ENCODE peak calls at places on chromosomes 3 and 15, in nine cellular contexts. Q, C, F, G, R, D, Z, X and J are unnamed samples.

GRCh38 chr3:16837602-16838001 is 47.2 kb upstream of the PLCL2 start:
- DNase-seq in Q (no peak), C (no peak), F (no peak), G (no peak), R (peak; percentile 61), D (no peak), Z (no peak), X (no peak), J (no peak)

GRCh38 chr3:149352556-149352955 is 19.1 kb upstream of the TM4SF18 start:
- DNase-seq in Q (peak; percentile 77), C (peak; percentile 54), F (peak; percentile 64), G (peak; percentile 48), R (peak; percentile 54), D (no peak), Z (peak; percentile 56), X (peak; percentile 53), J (no peak)

GRCh38 chr3:41574900-41575299 is 375.6 kb downstream of the CTNNB1 start:
- DNase-seq in Q (peak; percentile 13), C (no peak), F (no peak), G (no peak), R (no peak), D (no peak), Z (no peak), X (no peak), J (no peak)

GRCh38 chr3:134650431-134651346 is at the start of gene KY:
- DNase-seq in Q (peak; percentile 47), C (no peak), F (no peak), G (no peak), R (peak; percentile 70), D (peak; percentile 84), Z (peak; percentile 69), X (peak; percentile 59), J (no peak)

GRCh38 chr3:25038907-25039306 is 389.2 kb upstream of the RARB start:
- DNase-seq in Q (no peak), C (no peak), F (no peak), G (no peak), R (no peak), D (no peak), Z (no peak), X (no peak), J (no peak)

GRCh38 chr3:186217820-186218164 is 108.9 kb upstream of the ETV5 start:
- DNase-seq in Q (no peak), C (no peak), F (peak; percentile 74), G (no peak), R (no peak), D (no peak), Z (no peak), X (no peak), J (no peak)

GRCh38 chr3:123143669-123144411 is 57.9 kb upstream of the SEC22A start:
- DNase-seq in Q (no peak), C (no peak), F (no peak), G (peak; percentile 9), R (no peak), D (no peak), Z (no peak), X (peak; percentile 12), J (no peak)

GRCh38 chr3:57158813-57159678 is 6.1 kb downstream of the IL17RD start:
- DNase-seq in Q (no peak), C (no peak), F (no peak), G (no peak), R (no peak), D (no peak), Z (no peak), X (no peak), J (no peak)

GRCh38 chr3:24628523-24629258 is 134.0 kb upstream of the THRB start:
- DNase-seq in Q (no peak), C (no peak), F (no peak), G (no peak), R (no peak), D (no peak), Z (no peak), X (peak; percentile 8), J (no peak)

GRCh38 chr3:62940763-62941632 is 65.8 kb upstream of the CADPS start:
- DNase-seq in Q (no peak), C (no peak), F (no peak), G (no peak), R (no peak), D (no peak), Z (no peak), X (peak; percentile 62), J (no peak)

GRCh38 chr3:52495777-52496602 is 852 bp downstream of the STAB1 start:
- DNase-seq in Q (peak; percentile 52), C (no peak), F (no peak), G (peak; percentile 49), R (peak; percentile 65), D (no peak), Z (no peak), X (peak; percentile 62), J (no peak)

GRCh38 chr3:169147246-169148008 is 516.1 kb downstream of the MECOM start:
- DNase-seq in Q (peak; percentile 86), C (no peak), F (no peak), G (peak; percentile 47), R (peak; percentile 48), D (no peak), Z (peak; percentile 79), X (peak; percentile 57), J (peak; percentile 71)

GRCh38 chr15:60829416-60829815 is 350.5 kb upstream of the ICE2 start:
- DNase-seq in Q (no peak), C (no peak), F (no peak), G (peak; percentile 43), R (peak; percentile 53), D (no peak), Z (no peak), X (peak; percentile 93), J (no peak)

GRCh38 chr3:27312044-27312668 is 57.0 kb downstream of the NEK10 start:
- DNase-seq in Q (peak; percentile 81), C (no peak), F (peak; percentile 61), G (peak; percentile 81), R (no peak), D (no peak), Z (no peak), X (peak; percentile 77), J (no peak)

GRCh38 chr3:120438971-120439370 is 11.8 kb downstream of the FSTL1 start:
- DNase-seq in Q (peak; percentile 93), C (peak; percentile 55), F (no peak), G (peak; percentile 55), R (peak; percentile 83), D (peak; percentile 88), Z (no peak), X (peak; percentile 80), J (no peak)

GRCh38 chr3:197545111-197545510 is 10.7 kb downstream of the BDH1 start:
- DNase-seq in Q (no peak), C (no peak), F (no peak), G (no peak), R (no peak), D (no peak), Z (no peak), X (no peak), J (no peak)

GRCh38 chr15:66085128-66085527 is 168.4 kb downstream of the MEGF11 start:
- DNase-seq in Q (no peak), C (no peak), F (no peak), G (no peak), R (no peak), D (no peak), Z (no peak), X (no peak), J (no peak)
- TF ChIP-seq CTCF in Q (no peak), C (no peak), F (peak; percentile 45), G (no peak), R (no peak), D (peak; percentile 17), Z (peak; percentile 29), X (no peak), J (peak; percentile 62)

GRCh38 chr3:47276558-47276957 is 6.0 kb downstream of the KIF9 start:
- DNase-seq in Q (no peak), C (no peak), F (no peak), G (no peak), R (no peak), D (no peak), Z (no peak), X (no peak), J (no peak)

DNA sequence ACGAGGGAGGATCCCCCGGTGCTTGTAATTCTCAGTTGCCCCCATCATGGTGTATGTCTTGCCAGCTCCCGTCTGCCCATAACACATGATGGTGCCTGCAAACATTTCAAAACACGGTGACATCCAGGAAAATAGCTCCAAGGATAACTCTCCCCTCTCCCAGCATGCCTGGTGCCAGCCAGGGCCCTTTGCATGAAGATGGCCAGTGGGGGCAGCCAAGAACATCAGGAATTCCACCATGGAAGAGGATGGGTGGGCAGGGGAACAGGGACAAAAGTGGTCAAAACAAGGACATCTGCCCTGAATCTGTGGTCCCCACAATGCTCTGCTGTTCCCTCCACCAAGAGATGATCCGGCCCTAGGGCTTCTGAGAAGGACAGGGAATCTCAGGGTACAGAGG is 9.0 kb downstream of the KIF9 start:
- DNase-seq in Q (no peak), C (no peak), F (no peak), G (no peak), R (no peak), D (no peak), Z (no peak), X (no peak), J (no peak)
- TF ChIP-seq CTCF in Q (no peak), C (no peak), F (no peak), G (peak; percentile 29), R (no peak), D (no peak), Z (no peak), X (no peak), J (no peak)

DNA sequence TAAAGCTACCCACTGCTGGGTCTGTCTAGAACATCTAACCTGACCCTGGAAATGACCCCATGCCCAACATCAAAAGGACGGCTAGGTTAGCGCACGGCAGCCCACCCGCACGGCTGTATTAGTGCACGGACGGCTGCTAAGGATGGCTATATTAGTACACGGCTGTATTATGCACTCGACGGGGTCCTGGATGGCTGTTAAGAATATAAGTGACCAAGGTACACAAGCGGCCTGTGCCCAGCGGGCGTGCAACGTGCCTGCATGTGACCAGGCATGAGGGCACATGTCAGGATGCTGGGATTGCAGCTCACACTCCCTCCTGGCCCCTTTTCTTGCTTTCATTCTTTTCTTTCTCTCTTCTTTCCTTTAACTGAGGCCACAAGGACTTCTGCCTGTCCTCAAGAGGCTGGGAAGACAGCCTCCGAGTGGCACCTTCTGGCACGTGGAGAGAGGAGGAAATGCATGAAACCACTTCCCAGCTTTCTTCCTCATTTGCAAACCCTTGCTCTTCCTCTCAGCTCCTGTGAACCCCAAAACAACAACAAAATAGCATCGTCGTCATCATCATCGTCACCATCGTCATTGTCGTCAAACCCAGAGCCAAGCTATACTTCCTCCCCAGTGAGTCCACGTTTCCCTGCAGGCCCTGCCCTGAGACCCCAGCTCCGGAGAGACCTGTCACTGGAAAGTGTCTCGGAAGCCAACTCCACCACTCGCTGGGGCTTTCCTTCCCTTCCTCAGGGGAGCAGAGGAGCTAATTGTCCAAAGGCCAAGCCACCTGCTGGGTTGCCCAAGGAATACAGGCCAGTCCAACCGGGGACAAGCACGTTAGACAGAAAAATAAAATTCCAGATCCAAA is 101.8 kb downstream of the CHSY1 start:
- DNase-seq in Q (no peak), C (no peak), F (no peak), G (no peak), R (no peak), D (no peak), Z (no peak), X (no peak), J (no peak)
- TF ChIP-seq CTCF in Q (no peak), C (no peak), F (no peak), G (no peak), R (no peak), D (no peak), Z (no peak), X (no peak), J (no peak)

DNA sequence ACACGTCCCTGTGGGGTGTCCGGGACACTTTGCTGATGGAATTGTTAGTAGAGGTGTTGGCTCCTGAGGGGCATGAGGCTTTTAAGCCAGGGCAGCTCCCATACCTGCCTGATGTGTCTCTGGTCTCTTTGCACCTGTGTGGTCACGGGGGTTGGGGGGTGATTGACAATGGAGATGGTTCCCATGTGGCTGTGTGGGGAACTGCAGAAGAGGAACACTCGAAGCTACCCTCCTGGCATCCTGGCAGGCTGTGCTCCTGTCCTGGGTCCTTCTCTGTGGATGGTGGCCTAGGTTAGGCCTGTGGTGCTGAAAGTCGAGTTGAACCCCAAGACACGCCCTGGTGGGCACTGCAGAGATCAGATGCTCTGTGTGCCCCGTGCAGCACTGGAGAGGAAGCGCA is 73.4 kb downstream of the HMCES start:
- DNase-seq in Q (no peak), C (no peak), F (no peak), G (no peak), R (no peak), D (no peak), Z (no peak), X (no peak), J (no peak)
- TF ChIP-seq CTCF in Q (peak; percentile 17), C (no peak), F (no peak), G (peak; percentile 63), R (no peak), D (no peak), Z (peak; percentile 44), X (peak; percentile 13), J (peak; percentile 55)